ENCODE peak calls at places on chromosomes 7 and 10, in eight cellular contexts. W is hepatocyte, F is brain microvascular endothelial cell, S is Panc1, X is activated B cell treated with CpG ODN at 0.5 μM for 24 hours, C is epithelial cell of esophagus, P is esophagus squamous epithelium, N is A549. T is an unnamed sample.

GRCh38 chr7:86629-87028 is 105.7 kb upstream of the FAM20C start:
- DNase-seq in W (peak; percentile 2), F (no peak), S (no peak), X (no peak), C (no peak), P (no peak), N (no peak), T (peak; percentile 28)

GRCh38 chr7:110591341-110591740 is 499.6 kb upstream of the LRRN3 start:
- DNase-seq in W (no peak), F (peak; percentile 41), S (no peak), X (no peak), C (no peak), P (no peak), N (no peak), T (no peak)

GRCh38 chr10:43963793-43964425 is 315.2 kb upstream of the ZNF32 start:
- DNase-seq in W (no peak), F (no peak), S (no peak), X (no peak), C (no peak), P (no peak), N (no peak), T (peak; percentile 25)

GRCh38 chr10:2812631-2813030 is 254.7 kb upstream of the PFKP start:
- DNase-seq in W (no peak), F (no peak), S (no peak), X (no peak), C (no peak), P (no peak), N (no peak), T (no peak)

GRCh38 chr10:17872191-17873091 is 63.3 kb downstream of the MRC1 start:
- DNase-seq in W (peak; percentile 9), F (peak; percentile 6), S (peak; percentile 24), X (no peak), C (peak; percentile 50), P (no peak), N (no peak), T (no peak)

GRCh38 chr7:131501422-131501821 is 55.0 kb downstream of the PODXL start:
- DNase-seq in W (no peak), F (peak; percentile 70), S (no peak), X (no peak), C (peak; percentile 37), P (no peak), N (no peak), T (no peak)

GRCh38 chr10:24132741-24133140 is 76.2 kb upstream of the KIAA1217 start:
- DNase-seq in W (no peak), F (no peak), S (no peak), X (no peak), C (peak; percentile 60), P (no peak), N (no peak), T (no peak)

GRCh38 chr7:2063562-2064360 is 169.0 kb downstream of the MAD1L1 start:
- DNase-seq in W (peak; percentile 24), F (no peak), S (no peak), X (no peak), C (peak; percentile 50), P (no peak), N (no peak), T (no peak)

GRCh38 chr10:381805-382204 is 246.6 kb downstream of the ZMYND11 start:
- DNase-seq in W (no peak), F (no peak), S (no peak), X (no peak), C (no peak), P (no peak), N (no peak), T (no peak)

GRCh38 chr10:126569513-126570447 is 100.7 kb downstream of the C10orf90 start:
- DNase-seq in W (peak; percentile 19), F (peak; percentile 91), S (peak; percentile 30), X (no peak), C (peak; percentile 62), P (no peak), N (no peak), T (no peak)

GRCh38 chr7:120996333-120996982 is 7.9 kb downstream of the CPED1 start:
- DNase-seq in W (peak; percentile 63), F (peak; percentile 94), S (no peak), X (no peak), C (peak; percentile 89), P (peak; percentile 1), N (no peak), T (no peak)

GRCh38 chr10:123306290-123306689 is 152.1 kb downstream of the BUB3 start:
- DNase-seq in W (no peak), F (no peak), S (no peak), X (no peak), C (no peak), P (no peak), N (no peak), T (no peak)

GRCh38 chr7:110534241-110534931 is 556.5 kb upstream of the LRRN3 start:
- DNase-seq in W (peak; percentile 26), F (peak; percentile 51), S (no peak), X (no peak), C (peak; percentile 97), P (no peak), N (peak; percentile 29), T (no peak)

GRCh38 chr10:129253551-129254179 is 213.4 kb upstream of the MGMT start:
- DNase-seq in W (no peak), F (no peak), S (no peak), X (no peak), C (no peak), P (no peak), N (no peak), T (no peak)
- TF ChIP-seq CTCF in W (no peak), F (no peak), S (no peak), X (no peak), C (no peak), P (no peak), N (no peak), T (no peak)

GRCh38 chr10:132254841-132255240 is 52.9 kb downstream of the STK32C start:
- DNase-seq in W (no peak), F (no peak), S (no peak), X (no peak), C (no peak), P (no peak), N (no peak), T (no peak)

GRCh38 chr10:132253092-132253687 is 54.6 kb downstream of the STK32C start:
- DNase-seq in W (no peak), F (no peak), S (no peak), X (no peak), C (no peak), P (no peak), N (no peak), T (no peak)

GRCh38 chr10:132250456-132251223 is 57.1 kb downstream of the STK32C start:
- DNase-seq in W (no peak), F (no peak), S (no peak), X (no peak), C (no peak), P (no peak), N (no peak), T (no peak)

GRCh38 chr10:132251928-132252327 is 55.8 kb downstream of the STK32C start:
- DNase-seq in W (no peak), F (no peak), S (no peak), X (no peak), C (no peak), P (no peak), N (no peak), T (no peak)

DNA sequence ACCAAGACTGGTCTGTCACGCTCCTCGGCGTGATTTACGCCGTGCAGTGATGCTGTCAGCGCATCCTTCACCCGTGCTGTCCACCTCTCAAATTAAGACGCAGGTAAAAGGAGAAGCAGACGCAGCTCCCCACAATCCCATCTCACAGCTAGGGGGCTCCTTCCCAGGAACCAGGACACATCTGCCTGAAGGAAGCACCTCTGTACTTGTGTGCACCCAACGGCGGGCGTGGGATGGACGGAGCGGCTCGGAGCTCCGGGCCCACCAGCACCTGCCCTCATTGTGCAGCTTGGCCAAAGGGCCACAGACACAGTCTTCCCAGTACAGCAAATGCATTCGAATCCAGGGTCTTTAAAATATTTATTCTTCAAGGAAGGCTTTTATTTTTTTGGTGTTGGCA is 55.3 kb downstream of the STK32C start:
- DNase-seq in W (no peak), F (no peak), S (no peak), X (no peak), C (no peak), P (no peak), N (peak; percentile 18), T (no peak)
- TF ChIP-seq CTCF in W (no peak), F (peak; percentile 40), S (no peak), X (no peak), C (no peak), P (no peak), N (no peak), T (no peak)

GRCh38 chr7:30472771-30473392 is 5.7 kb downstream of the NOD1 start:
- DNase-seq in W (peak; percentile 48), F (peak; percentile 42), S (no peak), X (no peak), C (peak; percentile 58), P (no peak), N (no peak), T (no peak)

GRCh38 chr7:30472081-30472770 is 6.4 kb downstream of the NOD1 start:
- DNase-seq in W (no peak), F (no peak), S (no peak), X (no peak), C (no peak), P (no peak), N (no peak), T (no peak)

GRCh38 chr7:30474485-30474884 is 4.1 kb downstream of the NOD1 start:
- DNase-seq in W (no peak), F (no peak), S (no peak), X (no peak), C (no peak), P (no peak), N (no peak), T (no peak)

GRCh38 chr7:30473903-30474302 is 4.7 kb downstream of the NOD1 start:
- DNase-seq in W (no peak), F (no peak), S (no peak), X (no peak), C (no peak), P (no peak), N (no peak), T (no peak)

DNA sequence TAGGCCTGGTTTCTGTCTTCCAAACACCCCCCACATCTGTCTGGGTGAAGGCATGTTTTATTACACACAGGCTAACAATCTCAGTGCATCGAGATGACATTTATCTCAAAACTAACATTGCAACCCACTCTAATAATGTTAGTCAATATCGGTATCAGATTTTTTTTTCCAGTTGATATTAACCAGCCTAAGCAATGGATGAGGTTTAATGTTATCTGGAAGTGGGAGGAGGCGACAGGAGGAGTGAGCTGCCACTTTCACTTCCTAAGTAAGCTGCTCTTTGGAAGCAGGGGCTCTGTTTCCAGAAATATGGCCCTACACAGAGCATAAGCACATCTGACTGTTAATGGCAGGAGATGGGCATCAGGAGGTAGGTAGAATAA is 5.2 kb downstream of the NOD1 start:
- DNase-seq in W (no peak), F (no peak), S (no peak), X (no peak), C (no peak), P (no peak), N (no peak), T (no peak)
- TF ChIP-seq CTCF in W (no peak), F (no peak), S (no peak), X (no peak), C (no peak), P (no peak), N (no peak), T (no peak)

DNA sequence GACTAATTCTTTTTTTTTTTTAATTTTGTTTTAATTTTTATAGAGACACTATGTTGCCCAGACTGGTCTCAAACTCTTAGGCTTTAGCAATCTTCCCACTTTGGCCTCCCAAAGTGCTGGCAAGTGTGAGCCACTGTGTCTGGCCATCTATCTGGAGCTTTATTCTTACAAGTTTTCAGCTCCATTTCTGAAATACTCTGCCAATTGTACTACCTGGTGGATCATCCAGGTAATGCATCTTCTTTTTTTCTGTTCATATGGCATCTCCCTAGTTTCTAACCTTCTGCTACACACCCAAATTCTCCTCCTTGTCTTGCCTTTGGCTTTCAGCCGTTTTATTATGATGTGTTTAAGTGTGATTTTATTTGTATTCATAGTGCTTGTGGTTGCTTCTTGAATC is 40.2 kb downstream of the ZNF365 start:
- DNase-seq in W (no peak), F (no peak), S (no peak), X (no peak), C (peak; percentile 47), P (no peak), N (no peak), T (no peak)
- TF ChIP-seq CTCF in W (no peak), F (peak; percentile 30), S (peak; percentile 42), X (no peak), C (peak; percentile 46), P (peak; percentile 17), N (no peak), T (no peak)